ENCODE peak calls at places on chromosomes 3 and 15, in four cellular contexts. One of them, this sample, is unnamed.
A peak's percentile ranks its signal among the peaks of the same experiment; 100 is the strongest.

GRCh38 chr3:48820626-48821324 is 26.9 kb downstream of the PRKAR2A start:
- DNase-seq in adrenal gland: no peak
- DNase-seq in NCI-H1105 treated with DMSO at 0.1 percent for 48 hours: no peak
- DNase-seq in ELR: peak; percentile 42
- DNase-seq in this sample: peak; percentile 34

GRCh38 chr15:101170568-101171350 is 81.1 kb downstream of the CHSY1 start:
- DNase-seq in adrenal gland: no peak
- DNase-seq in NCI-H1105 treated with DMSO at 0.1 percent for 48 hours: no peak
- DNase-seq in ELR: peak; percentile 89
- DNase-seq in this sample: peak; percentile 87

GRCh38 chr3:99877180-99877579 is 59.5 kb downstream of the CMSS1 start:
- DNase-seq in adrenal gland: no peak
- DNase-seq in NCI-H1105 treated with DMSO at 0.1 percent for 48 hours: no peak
- DNase-seq in ELR: no peak
- DNase-seq in this sample: no peak

GRCh38 chr15:98143116-98143515 is 182.6 kb downstream of the ARRDC4 start:
- DNase-seq in adrenal gland: no peak
- DNase-seq in NCI-H1105 treated with DMSO at 0.1 percent for 48 hours: no peak
- DNase-seq in ELR: no peak
- DNase-seq in this sample: no peak

GRCh38 chr15:69016021-69016595 is 1.6 kb downstream of the NOX5 start:
- DNase-seq in adrenal gland: no peak
- DNase-seq in NCI-H1105 treated with DMSO at 0.1 percent for 48 hours: no peak
- DNase-seq in ELR: no peak
- DNase-seq in this sample: no peak

GRCh38 chr3:8500966-8501365 is 657 bp upstream of the LMCD1 start:
- DNase-seq in adrenal gland: no peak
- DNase-seq in NCI-H1105 treated with DMSO at 0.1 percent for 48 hours: no peak
- DNase-seq in ELR: no peak
- DNase-seq in this sample: no peak

GRCh38 chr15:89367485-89368451 is 33.1 kb upstream of the POLG start:
- DNase-seq in adrenal gland: no peak
- DNase-seq in NCI-H1105 treated with DMSO at 0.1 percent for 48 hours: peak; percentile 69
- DNase-seq in ELR: no peak
- DNase-seq in this sample: peak; percentile 43

GRCh38 chr3:169964176-169964575 is 2.4 kb upstream of the SEC62 start:
- DNase-seq in adrenal gland: no peak
- DNase-seq in NCI-H1105 treated with DMSO at 0.1 percent for 48 hours: no peak
- DNase-seq in ELR: peak; percentile 67
- DNase-seq in this sample: peak; percentile 29

GRCh38 chr3:131381445-131382291 is at the start of gene NUDT16:
- DNase-seq in adrenal gland: peak; percentile 100
- DNase-seq in NCI-H1105 treated with DMSO at 0.1 percent for 48 hours: peak; percentile 100
- DNase-seq in ELR: peak; percentile 99
- DNase-seq in this sample: peak; percentile 99

GRCh38 chr3:135736740-135737139 is 228.8 kb upstream of the PPP2R3A start:
- DNase-seq in adrenal gland: no peak
- DNase-seq in NCI-H1105 treated with DMSO at 0.1 percent for 48 hours: no peak
- DNase-seq in ELR: peak; percentile 75
- DNase-seq in this sample: peak; percentile 30

GRCh38 chr15:69852482-69853275 is 245.0 kb downstream of the TLE3 start:
- DNase-seq in adrenal gland: no peak
- DNase-seq in NCI-H1105 treated with DMSO at 0.1 percent for 48 hours: no peak
- DNase-seq in ELR: peak; percentile 47
- DNase-seq in this sample: no peak

GRCh38 chr3:39638286-39638685 is 170.8 kb downstream of the MOBP start:
- DNase-seq in adrenal gland: no peak
- DNase-seq in NCI-H1105 treated with DMSO at 0.1 percent for 48 hours: no peak
- DNase-seq in ELR: no peak
- DNase-seq in this sample: peak; percentile 31